ENCODE peak calls at places on chromosome 15, in ten cellular contexts. W, Z, I, F, T, K, B, U, M and D are unnamed samples.

GRCh38 chr15:91113036-91113435 is 13.0 kb downstream of the SV2B start:
- ATAC-seq in W (no peak), Z (no peak), I (no peak), F (no peak), T (no peak), K (no peak), B (no peak), U (no peak), M (no peak), D (no peak)

GRCh38 chr15:48388017-48388936 is 57.0 kb downstream of the DUT start:
- ATAC-seq in W (no peak), Z (no peak), I (peak), F (peak), T (peak), K (no peak), B (no peak), U (no peak), M (no peak), D (no peak)

GRCh38 chr15:69994429-69995201 is 103.1 kb downstream of the TLE3 start:
- ATAC-seq in W (peak), Z (no peak), I (no peak), F (no peak), T (no peak), K (no peak), B (no peak), U (peak), M (no peak), D (no peak)

GRCh38 chr15:37032091-37032775 is 68.1 kb downstream of the MEIS2 start:
- ATAC-seq in W (no peak), Z (no peak), I (no peak), F (no peak), T (no peak), K (no peak), B (no peak), U (no peak), M (no peak), D (no peak)

GRCh38 chr15:56053046-56053400 is 59.6 kb upstream of the NEDD4 start:
- ATAC-seq in W (no peak), Z (no peak), I (no peak), F (no peak), T (no peak), K (no peak), B (no peak), U (no peak), M (no peak), D (no peak)

GRCh38 chr15:50116477-50116876 is 2.6 kb downstream of the ATP8B4 start:
- ATAC-seq in W (no peak), Z (no peak), I (no peak), F (peak), T (no peak), K (peak), B (no peak), U (no peak), M (no peak), D (no peak)

GRCh38 chr15:60003243-60004018 is 680 bp upstream of the FOXB1 start:
- ATAC-seq in W (no peak), Z (no peak), I (no peak), F (no peak), T (no peak), K (no peak), B (no peak), U (no peak), M (no peak), D (no peak)

GRCh38 chr15:66404532-66404931 is 17.8 kb downstream of the MAP2K1 start:
- ATAC-seq in W (peak), Z (no peak), I (peak), F (no peak), T (no peak), K (peak), B (no peak), U (no peak), M (peak), D (no peak)

GRCh38 chr15:47820780-47821319 is 103.5 kb downstream of the SEMA6D start:
- ATAC-seq in W (no peak), Z (no peak), I (peak), F (peak), T (peak), K (no peak), B (no peak), U (no peak), M (no peak), D (no peak)

GRCh38 chr15:71162309-71162708 is 47.0 kb downstream of the THSD4 start:
- ATAC-seq in W (no peak), Z (no peak), I (no peak), F (no peak), T (no peak), K (no peak), B (no peak), U (no peak), M (no peak), D (no peak)

GRCh38 chr15:44489464-44489863 is 47.5 kb upstream of the EIF3J start:
- ATAC-seq in W (no peak), Z (no peak), I (no peak), F (peak), T (peak), K (no peak), B (peak), U (no peak), M (no peak), D (peak)

GRCh38 chr15:69591905-69592508 is 139.4 kb downstream of the RPLP1 start:
- ATAC-seq in W (no peak), Z (no peak), I (no peak), F (no peak), T (no peak), K (no peak), B (no peak), U (no peak), M (peak), D (no peak)

GRCh38 chr15:48556159-48556897 is 89.2 kb downstream of the FBN1 start:
- ATAC-seq in W (no peak), Z (no peak), I (peak), F (no peak), T (peak), K (no peak), B (no peak), U (no peak), M (no peak), D (no peak)

GRCh38 chr15:58324533-58324932 is 107.3 kb upstream of the LIPC start:
- ATAC-seq in W (no peak), Z (no peak), I (no peak), F (no peak), T (no peak), K (no peak), B (no peak), U (no peak), M (no peak), D (no peak)

GRCh38 chr15:95174880-95175279 is 943.5 kb downstream of the MCTP2 start:
- ATAC-seq in W (no peak), Z (peak), I (no peak), F (no peak), T (no peak), K (no peak), B (no peak), U (no peak), M (no peak), D (no peak)

GRCh38 chr15:91865486-91865885 is 12.0 kb downstream of the SLCO3A1 start:
- ATAC-seq in W (no peak), Z (no peak), I (no peak), F (no peak), T (no peak), K (no peak), B (no peak), U (no peak), M (no peak), D (no peak)

GRCh38 chr15:51076142-51076897 is 18.4 kb downstream of the TNFAIP8L3 start:
- ATAC-seq in W (no peak), Z (no peak), I (no peak), F (no peak), T (no peak), K (no peak), B (no peak), U (no peak), M (no peak), D (peak)

GRCh38 chr15:93047621-93048425 is 41.2 kb downstream of the RGMA start:
- ATAC-seq in W (peak), Z (no peak), I (no peak), F (no peak), T (no peak), K (no peak), B (peak), U (no peak), M (no peak), D (no peak)

GRCh38 chr15:43903864-43904290 is 77.1 kb downstream of the WDR76 start:
- ATAC-seq in W (peak), Z (peak), I (peak), F (peak), T (peak), K (peak), B (peak), U (peak), M (no peak), D (peak)

GRCh38 chr15:92600902-92601301 is 54.7 kb downstream of the FAM174B start:
- ATAC-seq in W (no peak), Z (no peak), I (no peak), F (no peak), T (no peak), K (no peak), B (no peak), U (no peak), M (peak), D (no peak)

GRCh38 chr15:40762919-40763800 is 708 bp upstream of the GCHFR start:
- ATAC-seq in W (peak), Z (peak), I (peak), F (peak), T (peak), K (peak), B (peak), U (peak), M (peak), D (no peak)

GRCh38 chr15:59237854-59238252 is 31.2 kb downstream of the LDHAL6B start:
- ATAC-seq in W (peak), Z (no peak), I (no peak), F (no peak), T (no peak), K (no peak), B (no peak), U (no peak), M (no peak), D (no peak)

GRCh38 chr15:60508442-60508841 is 29.5 kb upstream of the ICE2 start:
- ATAC-seq in W (no peak), Z (no peak), I (no peak), F (no peak), T (no peak), K (no peak), B (no peak), U (no peak), M (no peak), D (peak)

GRCh38 chr15:70632981-70633380 is 130.4 kb downstream of the UACA start:
- ATAC-seq in W (no peak), Z (no peak), I (no peak), F (no peak), T (no peak), K (no peak), B (no peak), U (no peak), M (no peak), D (no peak)

GRCh38 chr15:78855746-78856145 is 16.9 kb upstream of the MORF4L1 start:
- ATAC-seq in W (no peak), Z (peak), I (no peak), F (no peak), T (no peak), K (no peak), B (no peak), U (no peak), M (no peak), D (no peak)

GRCh38 chr15:85972805-85973540 is 106.7 kb upstream of the AGBL1 start:
- ATAC-seq in W (no peak), Z (no peak), I (no peak), F (no peak), T (no peak), K (peak), B (no peak), U (no peak), M (no peak), D (no peak)

GRCh38 chr15:70442616-70443321 is 320.6 kb downstream of the UACA start:
- ATAC-seq in W (no peak), Z (no peak), I (no peak), F (no peak), T (no peak), K (no peak), B (no peak), U (no peak), M (peak), D (no peak)

GRCh38 chr15:96889734-96890480 is 559.4 kb downstream of the NR2F2 start:
- ATAC-seq in W (no peak), Z (no peak), I (no peak), F (no peak), T (no peak), K (peak), B (no peak), U (no peak), M (no peak), D (no peak)

GRCh38 chr15:43151688-43152087 is 18.3 kb downstream of the TMEM62 start:
- ATAC-seq in W (no peak), Z (no peak), I (no peak), F (no peak), T (no peak), K (no peak), B (peak), U (no peak), M (no peak), D (no peak)

GRCh38 chr15:49082960-49083359 is 36.7 kb upstream of the SECISBP2L start:
- ATAC-seq in W (no peak), Z (no peak), I (no peak), F (no peak), T (no peak), K (no peak), B (no peak), U (no peak), M (no peak), D (no peak)

GRCh38 chr15:67824900-67825879 is at the start of gene SKOR1:
- ATAC-seq in W (no peak), Z (no peak), I (peak), F (no peak), T (peak), K (peak), B (no peak), U (no peak), M (no peak), D (no peak)